ENCODE peak calls at places on chromosomes 2 and 18, in eight cellular contexts. One of them, this sample, is unnamed.
A peak's percentile ranks its signal among the peaks of the same experiment; 100 is the strongest.

GRCh38 chr2:8623958-8624591 is 57.8 kb upstream of the ID2 start:
- DNase-seq in fibroblast of lung: no peak
- DNase-seq in fibroblast of mammary gland: no peak
- DNase-seq in choroid plexus epithelial cell: no peak
- DNase-seq in upper lobe of right lung: no peak
- DNase-seq in cardiac fibroblast: no peak
- DNase-seq in thyroid gland: peak; percentile 58
- DNase-seq in BE2C: peak; percentile 55
- DNase-seq in this sample: no peak

GRCh38 chr2:59654753-59655152 is 898.7 kb downstream of the BCL11A start:
- DNase-seq in fibroblast of lung: no peak
- DNase-seq in fibroblast of mammary gland: no peak
- DNase-seq in choroid plexus epithelial cell: no peak
- DNase-seq in upper lobe of right lung: no peak
- DNase-seq in cardiac fibroblast: no peak
- DNase-seq in thyroid gland: no peak
- DNase-seq in BE2C: no peak
- DNase-seq in this sample: no peak

GRCh38 chr2:47653909-47654789 is 128.8 kb upstream of the MSH6 start:
- DNase-seq in fibroblast of lung: peak; percentile 11
- DNase-seq in fibroblast of mammary gland: peak; percentile 10
- DNase-seq in choroid plexus epithelial cell: peak; percentile 41
- DNase-seq in upper lobe of right lung: peak; percentile 32
- DNase-seq in cardiac fibroblast: peak; percentile 49
- DNase-seq in thyroid gland: no peak
- DNase-seq in BE2C: peak; percentile 50
- DNase-seq in this sample: no peak

GRCh38 chr18:51195602-51196115 is 1.8 kb downstream of the MEX3C start:
- DNase-seq in fibroblast of lung: peak; percentile 41
- DNase-seq in fibroblast of mammary gland: peak; percentile 34
- DNase-seq in choroid plexus epithelial cell: peak; percentile 61
- DNase-seq in upper lobe of right lung: no peak
- DNase-seq in cardiac fibroblast: peak; percentile 32
- DNase-seq in thyroid gland: peak; percentile 41
- DNase-seq in BE2C: peak; percentile 18
- DNase-seq in this sample: no peak

GRCh38 chr2:228731517-228731916 is 539.6 kb downstream of the PID1 start:
- DNase-seq in fibroblast of lung: peak; percentile 34
- DNase-seq in fibroblast of mammary gland: peak; percentile 58
- DNase-seq in choroid plexus epithelial cell: peak; percentile 91
- DNase-seq in upper lobe of right lung: no peak
- DNase-seq in cardiac fibroblast: peak; percentile 87
- DNase-seq in thyroid gland: no peak
- DNase-seq in BE2C: no peak
- DNase-seq in this sample: no peak

GRCh38 chr2:141331127-141331526 is 799.7 kb downstream of the LRP1B start:
- DNase-seq in fibroblast of lung: peak; percentile 74
- DNase-seq in fibroblast of mammary gland: peak; percentile 91
- DNase-seq in choroid plexus epithelial cell: peak; percentile 94
- DNase-seq in upper lobe of right lung: no peak
- DNase-seq in cardiac fibroblast: peak; percentile 70
- DNase-seq in thyroid gland: no peak
- DNase-seq in BE2C: no peak
- DNase-seq in this sample: no peak

GRCh38 chr2:237315170-237315880 is 98.6 kb downstream of the COL6A3 start:
- DNase-seq in fibroblast of lung: peak; percentile 98
- DNase-seq in fibroblast of mammary gland: peak; percentile 93
- DNase-seq in choroid plexus epithelial cell: peak; percentile 97
- DNase-seq in upper lobe of right lung: peak; percentile 83
- DNase-seq in cardiac fibroblast: peak; percentile 97
- DNase-seq in thyroid gland: peak; percentile 96
- DNase-seq in BE2C: peak; percentile 81
- DNase-seq in this sample: peak; percentile 96

GRCh38 chr2:28391564-28392296 is 928 bp upstream of the FOSL2 start:
- DNase-seq in fibroblast of lung: peak; percentile 95
- DNase-seq in fibroblast of mammary gland: peak; percentile 90
- DNase-seq in choroid plexus epithelial cell: peak; percentile 91
- DNase-seq in upper lobe of right lung: peak; percentile 95
- DNase-seq in cardiac fibroblast: peak; percentile 98
- DNase-seq in thyroid gland: peak; percentile 86
- DNase-seq in BE2C: peak; percentile 76
- DNase-seq in this sample: peak; percentile 97

GRCh38 chr2:241559489-241560180 is 1.1 kb downstream of the BOK start:
- DNase-seq in fibroblast of lung: peak; percentile 51
- DNase-seq in fibroblast of mammary gland: peak; percentile 39
- DNase-seq in choroid plexus epithelial cell: peak; percentile 54
- DNase-seq in upper lobe of right lung: peak; percentile 80
- DNase-seq in cardiac fibroblast: peak; percentile 60
- DNase-seq in thyroid gland: peak; percentile 50
- DNase-seq in BE2C: no peak
- DNase-seq in this sample: no peak

GRCh38 chr2:62229082-62229620 is 33.2 kb downstream of the B3GNT2 start:
- DNase-seq in fibroblast of lung: peak; percentile 15
- DNase-seq in fibroblast of mammary gland: no peak
- DNase-seq in choroid plexus epithelial cell: peak; percentile 16
- DNase-seq in upper lobe of right lung: no peak
- DNase-seq in cardiac fibroblast: no peak
- DNase-seq in thyroid gland: no peak
- DNase-seq in BE2C: no peak
- DNase-seq in this sample: no peak

GRCh38 chr18:48944634-48945033 is 6.1 kb downstream of the SMAD7 start:
- DNase-seq in fibroblast of lung: no peak
- DNase-seq in fibroblast of mammary gland: no peak
- DNase-seq in choroid plexus epithelial cell: peak; percentile 61
- DNase-seq in upper lobe of right lung: peak; percentile 60
- DNase-seq in cardiac fibroblast: no peak
- DNase-seq in thyroid gland: peak; percentile 49
- DNase-seq in BE2C: no peak
- DNase-seq in this sample: no peak

GRCh38 chr2:153770359-153770991 is 101.2 kb upstream of the GALNT13 start:
- DNase-seq in fibroblast of lung: no peak
- DNase-seq in fibroblast of mammary gland: peak; percentile 1
- DNase-seq in choroid plexus epithelial cell: no peak
- DNase-seq in upper lobe of right lung: no peak
- DNase-seq in cardiac fibroblast: no peak
- DNase-seq in thyroid gland: no peak
- DNase-seq in BE2C: no peak
- DNase-seq in this sample: no peak
- TF ChIP-seq CTCF in fibroblast of lung: no peak
- TF ChIP-seq CTCF in fibroblast of mammary gland: peak; percentile 13
- TF ChIP-seq CTCF in choroid plexus epithelial cell: no peak
- TF ChIP-seq CTCF in upper lobe of right lung: peak; percentile 13
- TF ChIP-seq CTCF in cardiac fibroblast: no peak
- TF ChIP-seq CTCF in thyroid gland: no peak
- TF ChIP-seq CTCF in BE2C: peak; percentile 61
- TF ChIP-seq CTCF in this sample: no peak

DNA sequence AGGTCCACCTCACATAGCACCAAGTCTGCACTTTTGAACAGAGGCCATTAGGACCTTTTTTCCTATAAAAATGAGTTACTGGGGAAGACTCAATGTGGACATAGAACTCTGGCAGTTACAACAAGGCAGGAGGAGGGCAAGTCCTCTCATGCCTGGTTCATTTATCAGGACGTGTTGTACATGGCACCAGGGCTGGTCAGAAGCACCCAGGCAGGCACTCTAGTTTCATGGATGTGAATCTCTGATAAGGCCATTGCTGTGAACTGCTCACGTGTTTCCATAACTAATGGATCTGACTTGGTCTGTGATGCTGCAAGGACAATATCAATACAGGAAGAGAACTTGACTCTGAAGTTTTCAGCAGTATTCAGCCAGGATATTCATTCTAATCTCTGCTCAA is 16.0 kb downstream of the CDC42EP3 start:
- DNase-seq in fibroblast of lung: no peak
- DNase-seq in fibroblast of mammary gland: no peak
- DNase-seq in choroid plexus epithelial cell: no peak
- DNase-seq in upper lobe of right lung: no peak
- DNase-seq in cardiac fibroblast: no peak
- DNase-seq in thyroid gland: no peak
- DNase-seq in BE2C: peak; percentile 46
- DNase-seq in this sample: no peak
- TF ChIP-seq CTCF in fibroblast of lung: no peak
- TF ChIP-seq CTCF in fibroblast of mammary gland: no peak
- TF ChIP-seq CTCF in choroid plexus epithelial cell: no peak
- TF ChIP-seq CTCF in upper lobe of right lung: no peak
- TF ChIP-seq CTCF in cardiac fibroblast: no peak
- TF ChIP-seq CTCF in thyroid gland: no peak
- TF ChIP-seq CTCF in BE2C: no peak
- TF ChIP-seq CTCF in this sample: no peak

GRCh38 chr18:12883003-12883683 is 894 bp downstream of the PTPN2 start:
- DNase-seq in fibroblast of lung: no peak
- DNase-seq in fibroblast of mammary gland: no peak
- DNase-seq in choroid plexus epithelial cell: no peak
- DNase-seq in upper lobe of right lung: no peak
- DNase-seq in cardiac fibroblast: no peak
- DNase-seq in thyroid gland: no peak
- DNase-seq in BE2C: no peak
- DNase-seq in this sample: no peak

GRCh38 chr18:12883684-12884520 is at the start of gene PTPN2:
- DNase-seq in fibroblast of lung: peak; percentile 96
- DNase-seq in fibroblast of mammary gland: peak; percentile 94
- DNase-seq in choroid plexus epithelial cell: peak; percentile 97
- DNase-seq in upper lobe of right lung: peak; percentile 97
- DNase-seq in cardiac fibroblast: peak; percentile 98
- DNase-seq in thyroid gland: peak; percentile 95
- DNase-seq in BE2C: peak; percentile 84
- DNase-seq in this sample: peak; percentile 91

GRCh38 chr18:12884521-12885323 is 685 bp upstream of the PTPN2 start:
- DNase-seq in fibroblast of lung: peak; percentile 18
- DNase-seq in fibroblast of mammary gland: no peak
- DNase-seq in choroid plexus epithelial cell: peak; percentile 31
- DNase-seq in upper lobe of right lung: no peak
- DNase-seq in cardiac fibroblast: no peak
- DNase-seq in thyroid gland: no peak
- DNase-seq in BE2C: no peak
- DNase-seq in this sample: no peak

GRCh38 chr18:12885500-12885899 is 1.5 kb upstream of the PTPN2 start:
- DNase-seq in fibroblast of lung: no peak
- DNase-seq in fibroblast of mammary gland: no peak
- DNase-seq in choroid plexus epithelial cell: no peak
- DNase-seq in upper lobe of right lung: no peak
- DNase-seq in cardiac fibroblast: no peak
- DNase-seq in thyroid gland: no peak
- DNase-seq in BE2C: no peak
- DNase-seq in this sample: no peak

DNA sequence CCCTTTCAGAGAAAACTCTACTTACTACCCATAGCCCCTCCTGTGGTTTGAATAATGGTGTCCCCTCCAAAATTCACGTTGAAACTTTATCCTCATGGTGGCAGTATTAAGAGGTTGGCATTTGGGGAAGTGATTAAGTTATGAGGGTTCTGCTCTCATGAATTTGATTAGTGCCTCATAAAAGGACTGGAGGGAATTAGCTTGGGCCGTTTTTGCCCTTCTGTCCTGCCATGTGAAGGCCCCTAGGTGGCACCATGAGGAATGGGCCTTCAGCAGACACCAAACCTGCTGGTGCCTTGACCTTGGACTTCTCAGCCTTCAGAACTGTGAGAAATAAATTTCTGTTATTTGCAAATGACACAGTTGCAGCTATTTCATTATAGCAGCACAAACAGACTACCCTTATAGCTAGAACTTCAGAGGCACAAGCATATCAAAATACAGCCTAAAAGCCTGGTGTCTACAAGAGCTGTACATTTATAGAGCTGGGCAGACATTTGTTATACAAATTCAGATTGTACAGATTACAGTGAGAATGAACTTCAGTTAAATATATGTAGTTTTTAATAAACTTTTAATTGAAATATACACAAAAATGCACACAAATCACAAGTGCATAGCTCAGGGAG is 2.6 kb upstream of the PTPN2 start:
- DNase-seq in fibroblast of lung: no peak
- DNase-seq in fibroblast of mammary gland: peak; percentile 20
- DNase-seq in choroid plexus epithelial cell: no peak
- DNase-seq in upper lobe of right lung: no peak
- DNase-seq in cardiac fibroblast: no peak
- DNase-seq in thyroid gland: no peak
- DNase-seq in BE2C: peak; percentile 24
- DNase-seq in this sample: no peak
- TF ChIP-seq CTCF in fibroblast of lung: peak; percentile 42
- TF ChIP-seq CTCF in fibroblast of mammary gland: peak; percentile 36
- TF ChIP-seq CTCF in choroid plexus epithelial cell: peak; percentile 53
- TF ChIP-seq CTCF in upper lobe of right lung: peak; percentile 43
- TF ChIP-seq CTCF in cardiac fibroblast: peak; percentile 53
- TF ChIP-seq CTCF in thyroid gland: no peak
- TF ChIP-seq CTCF in BE2C: peak; percentile 60
- TF ChIP-seq CTCF in this sample: no peak

GRCh38 chr18:77000527-77000926 is 132.1 kb downstream of the MBP start:
- DNase-seq in fibroblast of lung: peak; percentile 46
- DNase-seq in fibroblast of mammary gland: peak; percentile 41
- DNase-seq in choroid plexus epithelial cell: peak; percentile 59
- DNase-seq in upper lobe of right lung: no peak
- DNase-seq in cardiac fibroblast: peak; percentile 60
- DNase-seq in thyroid gland: peak; percentile 51
- DNase-seq in BE2C: peak; percentile 44
- DNase-seq in this sample: peak; percentile 94
- TF ChIP-seq CTCF in fibroblast of lung: peak; percentile 99
- TF ChIP-seq CTCF in fibroblast of mammary gland: peak; percentile 98
- TF ChIP-seq CTCF in choroid plexus epithelial cell: peak; percentile 99
- TF ChIP-seq CTCF in upper lobe of right lung: peak; percentile 99
- TF ChIP-seq CTCF in cardiac fibroblast: peak; percentile 99
- TF ChIP-seq CTCF in thyroid gland: peak; percentile 91
- TF ChIP-seq CTCF in BE2C: peak; percentile 82
- TF ChIP-seq CTCF in this sample: peak; percentile 95

GRCh38 chr18:54232485-54233227 is 8.2 kb upstream of the MBD2 start:
- DNase-seq in fibroblast of lung: no peak
- DNase-seq in fibroblast of mammary gland: no peak
- DNase-seq in choroid plexus epithelial cell: no peak
- DNase-seq in upper lobe of right lung: no peak
- DNase-seq in cardiac fibroblast: peak; percentile 23
- DNase-seq in thyroid gland: no peak
- DNase-seq in BE2C: no peak
- DNase-seq in this sample: no peak
- TF ChIP-seq CTCF in fibroblast of lung: no peak
- TF ChIP-seq CTCF in fibroblast of mammary gland: no peak
- TF ChIP-seq CTCF in choroid plexus epithelial cell: peak; percentile 50
- TF ChIP-seq CTCF in upper lobe of right lung: no peak
- TF ChIP-seq CTCF in cardiac fibroblast: peak; percentile 9
- TF ChIP-seq CTCF in thyroid gland: no peak
- TF ChIP-seq CTCF in BE2C: no peak
- TF ChIP-seq CTCF in this sample: no peak

This sample was measured in lower leg skin.